ENCODE peak calls at places on chromosomes 13 and 19, in four cellular contexts. L, V, B and T are unnamed samples.

GRCh38 chr13:97367016-97367415 is 67.0 kb upstream of the RAP2A start:
- DNase-seq in L (no peak), V (no peak), B (no peak), T (no peak)

GRCh38 chr19:38401148-38401547 is 1.7 kb upstream of the FAM98C start:
- DNase-seq in L (no peak), V (peak; percentile 58), B (no peak), T (peak; percentile 65)

GRCh38 chr19:15194938-15195337 is 5.9 kb downstream of the NOTCH3 start:
- DNase-seq in L (no peak), V (no peak), B (no peak), T (no peak)

GRCh38 chr13:85412448-85412847 is 386.8 kb downstream of the SLITRK6 start:
- DNase-seq in L (no peak), V (no peak), B (no peak), T (no peak)

GRCh38 chr13:59446391-59446790 is 717.3 kb downstream of the DIAPH3 start:
- DNase-seq in L (no peak), V (no peak), B (no peak), T (no peak)

GRCh38 chr19:57473646-57474045 is 3.7 kb downstream of the ZNF772 start:
- DNase-seq in L (no peak), V (no peak), B (no peak), T (no peak)

GRCh38 chr19:50172726-50173125 is 9.6 kb upstream of the IZUMO2 start:
- DNase-seq in L (no peak), V (no peak), B (no peak), T (no peak)

GRCh38 chr13:27619093-27619705 is 1.1 kb downstream of the LNX2 start:
- DNase-seq in L (no peak), V (peak; percentile 21), B (no peak), T (no peak)

GRCh38 chr19:52600639-52601024 is 30.5 kb downstream of the ZNF701 start:
- DNase-seq in L (no peak), V (no peak), B (peak; percentile 71), T (no peak)

GRCh38 chr19:42206871-42207755 is 10.4 kb downstream of the DEDD2 start:
- DNase-seq in L (no peak), V (peak; percentile 88), B (no peak), T (peak; percentile 93)

GRCh38 chr19:42762782-42763181 is 2.7 kb downstream of the PSG8 start:
- DNase-seq in L (no peak), V (no peak), B (no peak), T (no peak)

GRCh38 chr19:48746738-48747575 is at the start of gene IZUMO1:
- DNase-seq in L (peak; percentile 89), V (no peak), B (peak; percentile 91), T (peak; percentile 76)

GRCh38 chr19:57665261-57665806 is 3.4 kb upstream of the ZSCAN4 start:
- DNase-seq in L (no peak), V (no peak), B (no peak), T (no peak)

GRCh38 chr19:29530549-29531457 is 5.0 kb downstream of the VSTM2B start:
- DNase-seq in L (no peak), V (no peak), B (no peak), T (no peak)

GRCh38 chr19:11251217-11251616 is 11.1 kb downstream of the DOCK6 start:
- DNase-seq in L (no peak), V (no peak), B (no peak), T (no peak)

GRCh38 chr13:47049276-47049989 is 152.6 kb upstream of the HTR2A start:
- DNase-seq in L (no peak), V (no peak), B (no peak), T (no peak)

GRCh38 chr13:71867101-71867814 is at the start of gene DACH1:
- DNase-seq in L (peak; percentile 69), V (peak; percentile 24), B (peak; percentile 76), T (no peak)

GRCh38 chr13:64314286-64314685 is 2898.6 kb upstream of the PCDH20 start:
- DNase-seq in L (no peak), V (peak; percentile 74), B (no peak), T (no peak)

GRCh38 chr19:55095260-55096060 is 19.8 kb downstream of the EPS8L1 start:
- DNase-seq in L (no peak), V (no peak), B (no peak), T (no peak)

GRCh38 chr13:62085337-62085736 is 669.7 kb upstream of the PCDH20 start:
- DNase-seq in L (no peak), V (no peak), B (no peak), T (no peak)

GRCh38 chr19:53183146-53183545 is 10.0 kb downstream of the ZNF665 start:
- DNase-seq in L (no peak), V (peak; percentile 43), B (no peak), T (no peak)

GRCh38 chr19:29515706-29516357 is 10.0 kb upstream of the VSTM2B start:
- DNase-seq in L (no peak), V (no peak), B (no peak), T (no peak)

GRCh38 chr19:49338691-49339363 is 3.6 kb downstream of the CD37 start:
- DNase-seq in L (peak; percentile 68), V (peak; percentile 94), B (peak; percentile 93), T (no peak)

GRCh38 chr19:16025108-16026101 is 50.9 kb upstream of the TPM4 start:
- DNase-seq in L (peak; percentile 61), V (peak; percentile 71), B (peak; percentile 38), T (peak; percentile 81)

DNA sequence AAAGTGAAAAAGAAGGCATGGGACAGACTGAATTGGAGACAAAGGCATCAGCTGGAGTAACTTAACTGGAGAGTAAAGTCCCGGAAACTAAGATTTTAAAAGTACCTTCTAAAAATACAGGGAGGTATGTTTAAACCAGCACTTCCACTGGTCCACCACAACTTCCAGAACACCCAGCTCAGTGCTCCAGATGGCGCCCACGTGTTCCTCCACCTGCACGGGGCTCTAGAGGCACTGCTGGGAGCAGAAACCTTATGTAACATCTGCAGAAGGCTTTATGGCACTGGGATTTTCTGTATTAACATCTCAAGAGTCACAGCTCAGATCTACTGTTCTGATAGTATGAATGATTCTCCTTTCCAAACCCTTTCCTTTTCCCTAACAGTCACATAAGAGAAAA is 252.1 kb downstream of the DCLK1 start:
- DNase-seq in L (no peak), V (no peak), B (no peak), T (no peak)
- H3K9me2 ChIP-seq in L (no peaks in the 10 kb centered on the region), V (no peaks in the 10 kb centered on the region), B (no peaks in the 10 kb centered on the region), T (no peaks in the 10 kb centered on the region)

GRCh38 chr13:51311271-51311670 is 28.2 kb upstream of the SERPINE3 start:
- DNase-seq in L (no peak), V (no peak), B (no peak), T (no peak)
- H3K79me2 ChIP-seq in L (no peaks in the 10 kb centered on the region), V (no peaks in the 10 kb centered on the region), B (no peaks in the 10 kb centered on the region), T (no peaks in the 10 kb centered on the region)

GRCh38 chr13:21060827-21061076 is 634 bp downstream of the LATS2 start:
- DNase-seq in L (peak; percentile 44), V (no peak), B (no peak), T (no peak)

GRCh38 chr13:21063031-21063430 is 1.6 kb upstream of the LATS2 start:
- DNase-seq in L (no peak), V (no peak), B (no peak), T (no peak)

GRCh38 chr13:21060063-21060826 is 1.1 kb downstream of the LATS2 start:
- DNase-seq in L (no peak), V (peak; percentile 33), B (peak; percentile 72), T (no peak)

GRCh38 chr13:21058361-21058760 is 3.0 kb downstream of the LATS2 start:
- DNase-seq in L (no peak), V (peak; percentile 58), B (no peak), T (no peak)

DNA sequence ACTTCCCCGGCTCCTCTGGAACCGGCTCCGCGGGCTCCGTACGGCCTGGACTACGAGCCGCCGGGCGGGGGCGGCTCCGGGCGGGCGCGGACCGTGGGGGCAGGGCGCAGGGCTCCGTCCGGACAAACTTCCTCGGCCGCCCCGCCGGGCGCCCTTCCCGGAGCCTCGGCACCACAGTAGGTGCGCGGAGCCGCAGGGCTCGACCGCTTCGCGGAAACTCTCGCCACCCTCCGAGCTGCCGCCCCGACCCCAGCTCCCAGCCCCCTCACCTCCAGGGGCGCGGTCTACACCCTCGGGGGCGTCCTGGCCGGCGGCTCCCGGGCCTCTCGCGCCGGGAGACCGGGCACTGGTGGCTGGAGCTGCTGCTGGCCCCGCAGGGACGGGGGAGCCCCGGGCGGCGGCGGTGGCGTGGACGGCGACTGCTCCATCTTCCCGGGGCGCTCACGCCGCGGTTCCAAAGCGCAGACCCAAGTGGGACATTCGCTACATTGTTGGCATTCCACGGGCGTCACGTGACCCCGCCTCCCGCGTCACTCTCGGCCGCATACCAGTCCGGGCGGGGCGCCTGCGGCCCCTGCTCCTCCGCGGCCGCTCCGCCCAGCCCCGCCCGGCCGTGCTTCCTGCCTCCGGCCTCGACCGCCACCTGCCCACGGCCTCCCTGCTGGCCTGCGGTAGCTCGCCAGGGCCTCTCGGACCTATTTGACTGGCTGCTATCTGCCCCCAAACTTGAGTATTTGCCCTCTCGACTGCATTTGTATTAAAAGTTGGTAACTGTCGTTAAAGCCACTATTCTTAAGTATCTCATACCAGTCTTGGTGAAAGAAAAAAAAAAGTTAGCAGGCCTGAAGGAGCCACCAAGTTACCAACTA is at the start of gene LATS2:
- DNase-seq in L (peak; percentile 62), V (peak; percentile 94), B (peak; percentile 98), T (peak; percentile 78)
- TF ChIP-seq CTCF in L (peak; percentile 31), V (no peak), B (peak; percentile 8), T (no peak)

DNA sequence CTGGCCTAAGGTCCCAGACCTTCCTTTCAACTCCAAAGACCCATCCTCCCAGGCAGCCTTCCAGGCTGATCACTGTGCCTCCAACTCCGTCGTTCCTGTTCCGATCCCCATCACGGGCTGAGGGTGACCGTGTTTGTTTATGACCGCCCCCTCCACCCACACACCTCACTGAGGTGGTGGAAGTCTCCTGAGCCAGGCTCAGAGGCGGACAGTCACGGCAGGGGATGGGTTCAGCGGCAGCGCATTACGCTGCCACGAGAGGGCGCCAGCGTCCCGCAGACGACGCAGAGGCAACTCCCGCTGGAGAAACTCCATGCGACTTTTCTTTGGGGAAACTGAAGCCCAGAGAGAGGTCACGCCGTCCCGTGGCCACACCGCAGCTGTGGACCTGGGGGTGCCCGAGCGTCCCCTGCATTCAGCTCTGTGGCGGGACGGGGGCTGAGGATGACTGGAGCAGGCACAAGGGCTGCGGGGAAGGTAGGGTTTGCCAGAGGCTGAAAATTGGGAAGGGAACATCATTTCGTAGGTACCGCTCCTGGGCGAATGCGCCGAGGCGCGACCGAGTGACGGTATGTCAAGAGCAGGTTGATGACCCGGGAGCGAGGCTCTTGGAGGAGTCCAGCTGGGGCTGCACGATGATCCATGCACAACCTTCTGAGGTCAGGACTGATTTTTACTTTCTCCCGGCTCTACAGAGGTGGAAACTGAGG is 920 bp upstream of the ARRDC2 start:
- DNase-seq in L (peak; percentile 92), V (peak; percentile 92), B (peak; percentile 89), T (peak; percentile 80)
- H3K9me2 ChIP-seq in L (no peaks in the 10 kb centered on the region), V (no peaks in the 10 kb centered on the region), B (no peaks in the 10 kb centered on the region), T (no peaks in the 10 kb centered on the region)

DNA sequence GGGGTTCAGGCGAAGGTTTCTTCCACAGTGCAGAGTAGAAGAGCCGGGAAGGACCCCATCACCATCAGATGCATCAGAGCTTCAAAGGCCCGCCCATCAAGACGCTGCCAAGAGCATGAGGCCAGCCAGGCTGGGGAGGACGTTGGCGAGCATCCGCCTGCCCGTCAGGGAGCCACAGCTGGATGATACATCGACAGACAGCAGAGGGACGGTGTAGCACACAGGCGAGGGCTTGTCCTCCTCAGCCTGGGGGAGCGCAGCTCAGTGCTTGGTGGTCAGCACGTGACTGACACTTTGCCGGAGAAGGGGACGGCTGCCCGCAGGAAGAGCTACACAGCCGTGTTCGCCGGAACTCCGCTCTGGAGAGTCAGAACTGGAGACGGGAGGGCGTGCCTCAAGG is 34.1 kb downstream of the CSNK1G2 start:
- DNase-seq in L (no peak), V (no peak), B (no peak), T (no peak)
- H3K79me2 ChIP-seq in L (peaks cover 59% of the 10 kb centered on the region), V (peaks cover 34% of the 10 kb centered on the region), B (peaks cover 30% of the 10 kb centered on the region), T (no peaks in the 10 kb centered on the region)